ENCODE peak calls at places on chromosome 12, in five cellular contexts. K, V, P, X and D are unnamed samples. For H3K27me3, the result is how much of the 10 kb centered on the place peaks cover.

GRCh38 chr12:96501908-96502307 is 12.5 kb downstream of the CFAP54 start:
- DNase-seq in K (no peak), V (no peak), X (no peak), P (no peak), D (no peak)

GRCh38 chr12:126792411-126792810 is 1474.6 kb upstream of the TMEM132C start:
- DNase-seq in K (no peak), V (no peak), X (no peak), P (no peak), D (no peak)

GRCh38 chr12:97960741-97961608 is 498.4 kb downstream of the RMST start:
- DNase-seq in P (no peak), V (no peak), K (no peak), X (no peak), D (no peak)

GRCh38 chr12:58757422-58757821 is 162.9 kb downstream of the LRIG3 start:
- DNase-seq in K (no peak), X (peak), V (no peak), P (no peak), D (no peak)

GRCh38 chr12:5912011-5912410 is 33.0 kb downstream of the ANO2 start:
- DNase-seq in V (no peak), K (no peak), P (no peak), X (no peak), D (no peak)

GRCh38 chr12:20492251-20492728 is 124.0 kb downstream of the PDE3A start:
- DNase-seq in K (no peak), X (no peak), P (no peak), V (no peak), D (no peak)

GRCh38 chr12:123571343-123571813 is 13.0 kb upstream of the TMED2 start:
- DNase-seq in P (no peak), X (peak), V (peak), K (peak), D (peak)

GRCh38 chr12:70875628-70876027 is 44.9 kb downstream of the PTPRR start:
- DNase-seq in K (no peak), X (no peak), P (no peak), V (no peak), D (no peak)

GRCh38 chr12:116534341-116535121 is 24.6 kb upstream of the MAP1LC3B2 start:
- DNase-seq in K (no peak), V (no peak), P (peak), X (no peak), D (no peak)

GRCh38 chr12:111893287-111893686 is 51.3 kb downstream of the MAPKAPK5 start:
- DNase-seq in X (no peak), P (no peak), V (no peak), K (no peak), D (no peak)

GRCh38 chr12:62909340-62909739 is 25.6 kb downstream of the PPM1H start:
- DNase-seq in V (no peak), P (no peak), K (no peak), X (no peak), D (no peak)

GRCh38 chr12:91900971-91901370 is 244.7 kb downstream of the BTG1 start:
- DNase-seq in K (no peak), X (no peak), V (no peak), P (no peak), D (no peak)

GRCh38 chr12:5429741-5430557 is 2.0 kb upstream of the NTF3 start:
- DNase-seq in P (no peak), X (no peak), V (no peak), K (no peak), D (no peak)

GRCh38 chr12:42742691-42743090 is 153.1 kb upstream of the PRICKLE1 start:
- DNase-seq in V (no peak), K (no peak), P (no peak), X (no peak), D (no peak)

GRCh38 chr12:95201056-95201670 is 16.1 kb downstream of the FGD6 start:
- DNase-seq in V (no peak), K (no peak), P (no peak), X (no peak), D (no peak)

GRCh38 chr12:119156401-119156800 is 22.3 kb upstream of the HSPB8 start:
- DNase-seq in X (no peak), K (no peak), P (peak), V (no peak), D (no peak)

GRCh38 chr12:119154435-119154818 is 24.3 kb upstream of the HSPB8 start:
- DNase-seq in K (no peak), V (no peak), X (no peak), P (peak), D (no peak)

GRCh38 chr12:119151445-119151844 is 27.3 kb upstream of the HSPB8 start:
- DNase-seq in K (no peak), P (no peak), X (no peak), V (no peak), D (no peak)

GRCh38 chr12:119157528-119157927 is 21.2 kb upstream of the HSPB8 start:
- DNase-seq in X (no peak), K (peak), P (peak), V (peak), D (no peak)

DNA sequence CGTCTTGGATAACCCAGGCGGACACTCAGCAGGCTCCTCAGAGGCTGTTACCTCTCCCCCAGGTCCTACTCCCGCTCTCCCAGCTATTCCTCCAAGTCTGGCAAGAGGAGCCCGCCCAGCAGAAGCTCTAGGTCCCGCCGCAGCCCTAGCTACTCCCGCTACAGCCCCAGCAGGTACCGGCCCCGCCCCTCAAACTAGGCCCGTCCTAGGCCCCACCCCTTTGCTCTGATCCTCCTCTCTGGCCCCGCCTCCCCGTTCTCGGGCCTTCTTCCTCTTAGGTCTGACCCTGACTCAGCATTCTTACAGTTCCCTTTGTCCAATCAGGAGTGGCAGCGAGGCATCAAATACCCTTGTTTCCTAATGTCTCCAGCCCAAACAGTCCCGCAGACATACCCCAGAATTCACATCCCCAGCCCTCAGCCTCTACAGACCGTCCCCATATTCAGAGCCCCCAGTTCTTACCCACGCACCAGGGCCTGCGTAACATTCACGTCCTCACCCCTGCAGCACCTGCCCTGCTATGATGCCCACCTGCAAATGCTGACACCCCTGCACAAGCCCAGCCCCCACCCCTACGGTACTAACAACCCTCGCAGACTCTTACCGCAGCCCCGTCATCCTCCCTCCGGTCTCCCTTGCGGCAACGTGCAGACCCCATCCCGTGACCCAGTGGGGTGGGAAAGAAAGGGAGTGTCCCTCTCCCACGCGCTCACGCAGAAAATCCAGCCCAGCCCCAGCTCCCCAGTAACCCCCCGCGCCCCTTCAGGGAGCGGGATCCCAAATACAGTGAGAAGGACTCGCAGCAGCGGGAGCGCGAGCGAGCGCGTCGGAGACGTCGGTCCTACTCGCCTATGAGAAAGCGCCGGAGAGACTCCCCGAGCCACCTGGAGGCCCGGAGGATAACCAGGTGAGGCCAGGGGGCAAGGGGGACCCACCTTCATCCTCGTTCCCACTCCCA is 25.0 kb upstream of the HSPB8 start:
- DNase-seq in P (peak), V (peak), K (peak), X (no peak), D (peak)
- TF ChIP-seq CTCF in P (no peak), V (no peak), K (no peak), X (no peak), D (no peak)

GRCh38 chr12:94183702-94184379 is 35.5 kb downstream of the PLXNC1 start:
- DNase-seq in X (no peak), V (no peak), K (no peak), P (no peak), D (no peak)

GRCh38 chr12:94184995-94185711 is 36.8 kb downstream of the PLXNC1 start:
- DNase-seq in X (no peak), V (no peak), P (no peak), K (no peak), D (no peak)

GRCh38 chr12:94185801-94186200 is 37.4 kb downstream of the PLXNC1 start:
- DNase-seq in X (no peak), P (no peak), V (no peak), K (no peak), D (no peak)

GRCh38 chr12:94187351-94187750 is 39.0 kb downstream of the PLXNC1 start:
- DNase-seq in X (no peak), V (no peak), K (no peak), P (no peak), D (no peak)

DNA sequence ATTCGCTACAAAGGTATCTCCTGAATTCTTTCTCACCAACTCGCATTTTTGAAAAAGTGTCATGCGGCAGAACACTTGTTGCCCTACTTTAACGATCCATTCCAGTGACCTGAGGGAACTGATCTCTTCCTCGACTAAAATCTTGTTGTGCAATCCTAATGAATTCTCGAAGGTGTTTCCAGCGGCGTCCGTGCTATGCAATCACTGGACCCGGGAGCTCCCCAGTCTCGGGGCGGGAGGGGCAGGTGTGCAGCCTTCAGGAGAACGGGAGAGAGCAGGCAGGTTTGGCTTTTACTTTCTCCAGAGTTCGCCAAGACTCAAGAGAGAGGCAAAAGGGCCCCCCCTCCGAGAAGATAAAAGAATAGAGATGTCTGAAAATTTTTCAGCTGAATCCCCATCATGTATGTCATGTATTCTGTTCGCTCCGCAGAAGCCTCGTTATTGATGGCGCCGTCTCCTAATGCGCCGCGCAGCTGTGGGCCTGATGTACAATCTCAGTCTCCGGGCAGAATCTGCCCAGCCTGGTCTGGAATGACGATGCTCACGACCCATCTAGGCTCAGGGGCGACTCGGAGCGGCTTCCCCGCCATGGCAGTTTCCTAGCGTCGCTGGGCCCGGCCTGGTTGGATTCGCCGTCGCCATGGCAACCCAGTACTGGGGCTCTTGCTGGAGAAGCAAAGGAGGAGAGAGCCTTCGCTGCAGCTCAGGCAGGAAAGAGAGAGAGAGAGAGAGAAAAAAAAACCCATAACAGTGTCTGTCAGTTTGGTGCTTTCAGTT is 38.3 kb downstream of the PLXNC1 start:
- DNase-seq in X (peak), V (no peak), K (peak), P (no peak), D (peak)
- H3K27ac ChIP-seq in X (no peak), V (no peak), K (no peak), P (no peak), D (no peak)

GRCh38 chr12:53953831-53954693 is 641 bp upstream of the HOXC12 start:
- DNase-seq in K (no peak), V (no peak), P (no peak), X (no peak), D (no peak)

GRCh38 chr12:53950789-53951576 is 3.7 kb upstream of the HOXC12 start:
- DNase-seq in X (no peak), V (no peak), P (no peak), K (no peak), D (no peak)

GRCh38 chr12:53952871-53953734 is 1.6 kb upstream of the HOXC12 start:
- DNase-seq in V (no peak), X (no peak), P (no peak), K (no peak), D (peak)

GRCh38 chr12:53951577-53952334 is 2.9 kb upstream of the HOXC12 start:
- DNase-seq in X (no peak), V (no peak), K (no peak), P (no peak), D (no peak)

DNA sequence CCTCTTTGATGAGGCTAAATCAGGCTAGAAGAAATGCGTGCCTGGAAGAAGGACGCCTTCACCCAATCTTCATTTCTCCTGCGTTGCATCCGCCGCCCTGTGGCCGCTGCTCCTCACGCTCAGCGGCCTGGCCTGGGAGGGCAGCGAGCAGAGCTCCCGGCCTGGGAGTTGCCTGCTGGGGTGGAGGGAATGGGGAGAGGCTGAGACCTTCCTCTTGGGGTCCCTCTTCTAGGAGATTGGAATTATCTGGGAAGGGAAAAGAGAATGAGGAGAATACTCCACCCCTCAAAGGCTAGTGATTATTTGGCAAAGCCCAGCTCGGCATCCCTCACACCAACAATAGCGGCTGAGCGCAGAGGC is 2.4 kb upstream of the HOXC12 start:
- DNase-seq in K (no peak), X (no peak), V (no peak), P (no peak), D (no peak)
- H3K27me3 ChIP-seq in K (half or more), X (half or more), V (half or more), P (half or more), D (half or more)

GRCh38 chr12:68236421-68237059 is 10.9 kb upstream of the IL26 start:
- DNase-seq in K (no peak), X (no peak), V (no peak), P (no peak), D (no peak)
- TF ChIP-seq CTCF in K (peak), X (no peak), V (no peak), P (no peak), D (no peak)

DNA sequence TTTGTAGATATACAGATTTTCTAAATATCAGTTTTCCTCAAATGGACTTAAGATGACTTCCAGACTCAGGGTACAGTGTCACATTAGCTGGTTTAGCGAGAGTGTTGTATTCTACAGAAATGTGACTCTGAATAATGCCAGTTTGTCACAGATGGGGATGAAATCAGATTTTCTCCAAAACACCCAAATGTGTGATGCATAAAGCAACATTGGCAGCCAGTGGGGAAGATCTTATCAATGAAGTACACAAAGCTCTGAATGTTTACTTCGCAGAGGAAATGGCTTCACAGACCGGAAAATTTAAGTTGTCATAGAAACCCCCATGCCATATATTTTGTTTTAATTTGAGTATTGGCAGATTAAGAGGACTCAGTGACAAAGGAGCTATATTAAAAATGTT is 29.9 kb downstream of the ANO4 start:
- DNase-seq in V (no peak), P (no peak), X (no peak), K (no peak), D (no peak)
- H3K27ac ChIP-seq in V (no peak), P (no peak), X (no peak), K (no peak), D (no peak)

GRCh38 chr12:48968467-48968866 is 3.1 kb downstream of the WNT10B start:
- DNase-seq in K (no peak), V (no peak), X (no peak), P (no peak), D (no peak)
- H3K27me3 ChIP-seq in K (half or more), V (under half), X (under half), P (under half), D (under half)

GRCh38 chr12:37545759-37546158 is 770.8 kb upstream of the ALG10B start:
- DNase-seq in K (no peak), X (no peak), V (no peak), P (no peak), D (no peak)

GRCh38 chr12:37546901-37547475 is 769.6 kb upstream of the ALG10B start:
- DNase-seq in X (no peak), K (no peak), P (no peak), V (no peak), D (no peak)

GRCh38 chr12:37547611-37548010 is 769.0 kb upstream of the ALG10B start:
- DNase-seq in X (no peak), V (no peak), K (no peak), P (no peak), D (no peak)

GRCh38 chr12:37543966-37544668 is 772.5 kb upstream of the ALG10B start:
- DNase-seq in P (no peak), K (no peak), X (no peak), V (no peak), D (no peak)

DNA sequence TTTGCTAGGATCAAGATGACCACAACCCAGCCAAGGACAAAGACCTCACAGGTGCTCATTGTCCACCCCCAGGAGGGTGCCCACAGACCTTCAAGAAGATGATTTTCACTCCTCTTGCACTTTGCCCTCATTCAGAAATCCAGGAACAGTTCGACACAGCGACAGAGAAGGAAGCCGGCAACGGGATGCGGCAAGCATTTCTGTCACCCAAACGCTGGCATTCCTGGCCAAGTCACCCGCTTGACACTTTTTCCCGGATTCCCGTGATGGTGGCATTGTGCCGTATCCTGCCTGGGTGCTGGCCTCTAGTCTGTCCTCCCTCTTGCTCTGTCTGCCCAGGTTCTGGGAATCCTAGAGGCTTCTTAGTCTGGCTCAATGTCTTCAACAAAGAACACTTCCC is 770.4 kb upstream of the ALG10B start:
- DNase-seq in V (no peak), P (no peak), X (no peak), K (no peak), D (no peak)
- TF ChIP-seq CTCF in V (no peak), P (no peak), X (no peak), K (no peak), D (no peak)

DNA sequence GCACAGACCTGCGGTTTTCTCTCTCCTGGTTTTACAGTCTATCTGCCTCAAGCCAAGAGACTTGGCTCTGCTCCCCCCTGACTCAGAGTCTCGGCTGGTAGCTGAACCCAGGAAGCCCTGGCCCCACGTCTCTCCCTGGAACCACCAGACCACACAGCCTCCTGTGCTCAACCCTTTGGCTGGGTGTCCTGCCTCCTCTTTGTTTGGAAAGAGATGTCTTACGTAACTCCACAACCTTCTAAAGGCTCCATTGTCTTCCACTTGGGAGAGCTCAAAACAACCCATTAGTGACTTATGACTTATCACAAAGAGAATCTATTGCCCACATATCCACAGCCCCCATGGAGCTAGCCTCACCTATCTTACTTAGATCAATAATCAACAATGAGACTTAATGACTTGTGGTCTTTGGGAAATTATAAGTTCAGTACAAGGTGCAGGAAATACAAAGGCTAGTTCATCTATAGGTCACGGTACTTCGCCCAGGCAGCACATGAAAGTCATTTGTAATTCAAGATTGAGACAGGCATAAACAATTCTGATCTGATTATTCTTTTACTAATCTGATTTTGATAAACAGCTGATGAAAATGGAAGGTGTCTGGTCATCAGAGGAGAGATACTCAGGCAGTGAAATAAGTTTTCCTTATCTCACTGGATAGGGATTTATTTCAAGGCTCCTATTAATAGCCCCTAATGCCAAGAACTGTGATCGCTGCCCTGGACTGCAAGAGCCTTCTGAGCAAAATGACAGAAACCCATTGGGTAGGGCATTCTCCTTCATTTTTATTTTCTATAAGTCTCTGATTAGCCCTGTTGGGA is 44.3 kb downstream of the SSPN start:
- DNase-seq in X (peak), V (peak), K (peak), P (no peak), D (peak)
- H3K27ac ChIP-seq in X (no peak), V (no peak), K (peak), P (no peak), D (peak)

GRCh38 chr12:49338830-49339463 is 2.0 kb upstream of the C1QL4 start:
- DNase-seq in K (no peak), V (no peak), X (no peak), P (no peak), D (peak)
- H3K27me3 ChIP-seq in K (half or more), V (half or more), X (half or more), P (half or more), D (under half)